ENCODE peak calls at places on chromosomes 1 and 21, in six cellular contexts. O, M, R, K, G and J are unnamed samples.
A peak's percentile ranks its signal among the peaks of the same experiment; 100 is the strongest.

GRCh38 chr1:1990222-1990621 is 13.4 kb downstream of the CFAP74 start:
- DNase-seq in G (no peak), R (no peak), M (peak; percentile 8), O (no peak), K (no peak), J (no peak)

GRCh38 chr21:28196981-28197380 is 795.7 kb downstream of the LTN1 start:
- DNase-seq in M (no peak), G (no peak), R (no peak), O (no peak), K (no peak), J (no peak)

GRCh38 chr1:92909321-92909720 is 51.9 kb downstream of the DIPK1A start:
- DNase-seq in R (no peak), G (no peak), M (no peak), O (no peak), K (no peak), J (peak; percentile 12)

GRCh38 chr1:5999711-6000443 is 7.7 kb upstream of the NPHP4 start:
- DNase-seq in M (no peak), R (no peak), O (no peak), K (no peak), G (no peak), J (no peak)

GRCh38 chr1:212214377-212214776 is 70.8 kb upstream of the PPP2R5A start:
- DNase-seq in K (no peak), O (no peak), G (no peak), R (no peak), M (no peak), J (no peak)

GRCh38 chr1:110092991-110093390 is 19.3 kb upstream of the UBL4B start:
- DNase-seq in R (no peak), O (no peak), G (no peak), K (no peak), M (no peak), J (no peak)

GRCh38 chr1:14881775-14882672 is 271.5 kb upstream of the TMEM51 start:
- DNase-seq in G (no peak), M (no peak), K (no peak), O (no peak), R (no peak), J (peak; percentile 14)

GRCh38 chr1:2969870-2970291 is 51.4 kb upstream of the ACTRT2 start:
- DNase-seq in O (no peak), K (no peak), R (no peak), G (no peak), M (no peak), J (no peak)

GRCh38 chr1:84174051-84174556 is 30.0 kb downstream of the PRKACB start:
- DNase-seq in M (no peak), G (no peak), O (peak; percentile 3), K (peak; percentile 0), R (no peak), J (peak; percentile 95)

GRCh38 chr1:171142081-171142450 is 43.0 kb upstream of the FMO2 start:
- DNase-seq in R (no peak), K (no peak), M (peak; percentile 38), G (no peak), O (no peak), J (no peak)

GRCh38 chr1:165288301-165289120 is 68.0 kb downstream of the LMX1A start:
- DNase-seq in O (no peak), K (peak; percentile 11), R (no peak), G (no peak), M (no peak), J (no peak)

GRCh38 chr1:156864796-156865195 is 4.1 kb downstream of the NTRK1 start:
- DNase-seq in K (no peak), O (no peak), G (no peak), M (no peak), R (no peak), J (no peak)

GRCh38 chr1:233354983-233355382 is 27.5 kb downstream of the MAP3K21 start:
- DNase-seq in R (no peak), O (no peak), G (no peak), M (no peak), K (no peak), J (no peak)

GRCh38 chr1:52523376-52523775 is 29.5 kb downstream of the TUT4 start:
- DNase-seq in K (no peak), R (no peak), O (no peak), M (no peak), G (no peak), J (no peak)